ENCODE peak calls at places on chromosomes 12 and 14, in eight cellular contexts. One of them, this sample, is unnamed. For H3K9me3, the result is how much of the 10 kb centered on the place peaks cover.

GRCh38 chr12:53220857-53221202 is 11.2 kb downstream of the RARG start:
- DNase-seq in spleen: peak
- DNase-seq in uterus: peak
- DNase-seq in stomach: peak
- DNase-seq in adrenal gland: peak
- DNase-seq in A549: peak
- DNase-seq in IMR-90: peak
- DNase-seq in HCT116: peak
- DNase-seq in this sample: peak

GRCh38 chr12:57455374-57456144 is 452 bp downstream of the INHBE start:
- DNase-seq in spleen: peak
- DNase-seq in A549: no peak
- DNase-seq in stomach: no peak
- DNase-seq in uterus: no peak
- DNase-seq in IMR-90: no peak
- DNase-seq in HCT116: no peak
- DNase-seq in adrenal gland: no peak
- DNase-seq in this sample: no peak

GRCh38 chr12:23484238-23484637 is 465.2 kb downstream of the SOX5 start:
- DNase-seq in stomach: no peak
- DNase-seq in IMR-90: no peak
- DNase-seq in adrenal gland: no peak
- DNase-seq in spleen: no peak
- DNase-seq in HCT116: no peak
- DNase-seq in uterus: no peak
- DNase-seq in A549: no peak
- DNase-seq in this sample: no peak

GRCh38 chr12:14776236-14776959 is 26.9 kb downstream of the WBP11 start:
- DNase-seq in A549: no peak
- DNase-seq in IMR-90: peak
- DNase-seq in HCT116: no peak
- DNase-seq in spleen: no peak
- DNase-seq in uterus: no peak
- DNase-seq in adrenal gland: no peak
- DNase-seq in stomach: no peak
- DNase-seq in this sample: no peak

GRCh38 chr12:5309654-5310053 is 122.3 kb upstream of the NTF3 start:
- DNase-seq in A549: no peak
- DNase-seq in HCT116: no peak
- DNase-seq in IMR-90: no peak
- DNase-seq in stomach: no peak
- DNase-seq in adrenal gland: no peak
- DNase-seq in uterus: peak
- DNase-seq in spleen: no peak
- DNase-seq in this sample: no peak

GRCh38 chr12:19155981-19156734 is 26.6 kb downstream of the PLEKHA5 start:
- DNase-seq in IMR-90: no peak
- DNase-seq in stomach: no peak
- DNase-seq in HCT116: no peak
- DNase-seq in uterus: no peak
- DNase-seq in A549: no peak
- DNase-seq in spleen: no peak
- DNase-seq in adrenal gland: no peak
- DNase-seq in this sample: no peak

GRCh38 chr12:6337958-6338406 is 3.9 kb downstream of the TNFRSF1A start:
- DNase-seq in adrenal gland: peak
- DNase-seq in spleen: peak
- DNase-seq in A549: no peak
- DNase-seq in IMR-90: no peak
- DNase-seq in uterus: peak
- DNase-seq in HCT116: no peak
- DNase-seq in stomach: no peak
- DNase-seq in this sample: no peak

GRCh38 chr14:95545769-95546168 is 10.9 kb downstream of the GLRX5 start:
- DNase-seq in adrenal gland: no peak
- DNase-seq in IMR-90: peak
- DNase-seq in stomach: no peak
- DNase-seq in uterus: no peak
- DNase-seq in HCT116: peak
- DNase-seq in spleen: no peak
- DNase-seq in A549: peak
- DNase-seq in this sample: no peak

GRCh38 chr12:123506059-123506842 is 27.3 kb downstream of the RILPL1 start:
- DNase-seq in spleen: no peak
- DNase-seq in IMR-90: no peak
- DNase-seq in adrenal gland: no peak
- DNase-seq in A549: no peak
- DNase-seq in stomach: no peak
- DNase-seq in HCT116: no peak
- DNase-seq in uterus: no peak
- DNase-seq in this sample: no peak

GRCh38 chr14:26401170-26401968 is 196.5 kb downstream of the NOVA1 start:
- DNase-seq in stomach: no peak
- DNase-seq in spleen: no peak
- DNase-seq in A549: no peak
- DNase-seq in adrenal gland: no peak
- DNase-seq in uterus: no peak
- DNase-seq in IMR-90: no peak
- DNase-seq in HCT116: no peak
- DNase-seq in this sample: no peak

GRCh38 chr12:52748578-52748977 is 28.6 kb downstream of the KRT76 start:
- DNase-seq in stomach: no peak
- DNase-seq in HCT116: no peak
- DNase-seq in adrenal gland: no peak
- DNase-seq in uterus: no peak
- DNase-seq in spleen: no peak
- DNase-seq in IMR-90: no peak
- DNase-seq in A549: no peak
- DNase-seq in this sample: no peak

GRCh38 chr12:54215990-54216579 is 27.3 kb upstream of the SMUG1 start:
- DNase-seq in spleen: peak
- DNase-seq in adrenal gland: no peak
- DNase-seq in uterus: no peak
- DNase-seq in IMR-90: no peak
- DNase-seq in A549: no peak
- DNase-seq in HCT116: no peak
- DNase-seq in stomach: no peak
- DNase-seq in this sample: no peak

GRCh38 chr14:100523131-100523530 is 64.1 kb downstream of the BEGAIN start:
- DNase-seq in HCT116: no peak
- DNase-seq in A549: no peak
- DNase-seq in IMR-90: no peak
- DNase-seq in adrenal gland: no peak
- DNase-seq in spleen: peak
- DNase-seq in uterus: no peak
- DNase-seq in stomach: no peak
- DNase-seq in this sample: no peak

DNA sequence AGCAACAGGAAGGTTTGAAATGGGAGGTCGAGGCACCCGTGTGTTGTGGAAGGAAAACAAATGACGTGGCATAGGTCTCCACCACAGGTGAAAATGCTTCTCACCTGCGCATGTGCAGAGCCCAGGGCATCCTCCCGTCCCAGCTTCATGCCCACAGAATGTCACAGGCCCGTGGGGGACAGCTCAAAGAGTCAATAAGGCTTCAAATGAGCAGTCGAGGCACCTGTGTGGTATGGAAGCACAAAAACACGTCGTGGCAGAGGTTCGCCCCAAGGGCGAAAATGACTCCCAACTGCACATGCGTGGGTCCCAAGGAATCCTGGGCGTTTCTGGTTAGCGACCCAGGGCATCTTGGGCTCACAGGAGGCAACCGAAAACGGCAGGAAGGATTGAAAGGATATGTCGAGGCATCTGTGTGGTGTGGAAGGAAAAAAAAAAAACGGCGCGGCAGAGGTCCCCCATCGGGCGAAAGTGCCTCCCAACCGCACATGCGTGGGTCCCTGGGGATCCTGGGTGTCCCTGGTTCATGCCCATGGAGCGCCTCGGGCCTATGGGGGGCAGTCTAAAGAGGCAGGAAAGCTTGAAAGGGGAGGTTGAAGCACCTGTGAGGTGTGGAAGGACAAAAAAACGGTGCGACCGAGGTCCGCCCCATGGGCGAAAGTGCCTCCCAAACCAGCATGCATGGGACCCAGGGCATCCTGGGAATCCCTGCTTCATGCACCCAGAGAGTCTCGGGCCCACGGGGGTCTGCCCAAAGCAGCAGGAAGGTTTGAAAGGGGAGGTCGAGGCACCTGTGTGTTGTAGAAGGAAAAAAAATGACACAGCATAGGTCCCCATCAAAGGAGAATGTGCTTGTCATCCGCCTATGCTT is 578.5 kb downstream of the ALG10 start:
- DNase-seq in stomach: no peak
- DNase-seq in spleen: peak
- DNase-seq in HCT116: no peak
- DNase-seq in uterus: peak
- DNase-seq in A549: no peak
- DNase-seq in IMR-90: no peak
- DNase-seq in adrenal gland: no peak
- DNase-seq in this sample: no peak
- H3K9me3 ChIP-seq in stomach: half or more
- H3K9me3 ChIP-seq in spleen: half or more
- H3K9me3 ChIP-seq in HCT116: under half
- H3K9me3 ChIP-seq in uterus: under half
- H3K9me3 ChIP-seq in A549: under half
- H3K9me3 ChIP-seq in IMR-90: half or more
- H3K9me3 ChIP-seq in adrenal gland: under half
- H3K9me3 ChIP-seq in this sample: under half

GRCh38 chr14:89056394-89056793 is 231.9 kb downstream of the TTC8 start:
- DNase-seq in HCT116: no peak
- DNase-seq in uterus: no peak
- DNase-seq in IMR-90: no peak
- DNase-seq in spleen: no peak
- DNase-seq in adrenal gland: no peak
- DNase-seq in A549: no peak
- DNase-seq in stomach: no peak
- DNase-seq in this sample: no peak
- TF ChIP-seq POLR2A in HCT116: no peak
- TF ChIP-seq POLR2A in uterus: no peak
- TF ChIP-seq POLR2A in IMR-90: no peak
- TF ChIP-seq POLR2A in spleen: no peak
- TF ChIP-seq POLR2A in adrenal gland: no peak
- TF ChIP-seq POLR2A in A549: no peak
- TF ChIP-seq POLR2A in stomach: no peak
- TF ChIP-seq POLR2A in this sample: no peak

DNA sequence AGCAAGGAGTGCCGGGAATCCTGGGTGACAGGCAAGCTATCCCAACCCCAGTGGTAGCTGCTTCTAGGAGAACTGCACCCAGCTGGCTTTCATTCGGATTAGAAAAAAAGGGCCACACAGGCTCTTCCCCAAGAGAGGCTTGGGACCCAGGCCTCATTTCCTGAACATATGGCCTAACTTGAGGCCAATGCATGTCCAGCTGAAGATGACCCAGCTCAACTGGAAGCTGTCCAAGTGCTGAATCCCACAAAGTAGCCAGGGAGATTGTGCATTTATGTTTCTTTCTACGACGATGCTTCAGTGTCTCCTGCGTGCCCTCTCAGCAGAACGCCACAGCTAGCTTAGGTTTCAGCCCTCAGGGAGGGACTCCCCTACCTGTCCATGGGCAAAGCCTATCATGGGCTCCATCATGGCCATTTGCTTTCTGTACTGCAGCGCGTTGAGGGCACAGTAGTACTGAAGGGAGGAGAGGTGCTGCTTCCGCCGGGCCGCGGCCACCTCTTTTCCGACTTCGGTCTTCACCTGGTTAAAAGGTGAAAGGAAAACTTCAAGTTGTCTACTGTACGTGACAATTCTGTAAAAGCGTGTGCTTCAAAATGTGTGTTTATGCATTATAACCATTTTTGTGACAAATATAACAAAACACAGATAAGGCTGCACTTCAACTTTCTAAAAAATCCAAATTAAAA is 29.1 kb downstream of the APPL2 start:
- DNase-seq in A549: no peak
- DNase-seq in HCT116: no peak
- DNase-seq in adrenal gland: no peak
- DNase-seq in uterus: no peak
- DNase-seq in stomach: no peak
- DNase-seq in IMR-90: peak
- DNase-seq in spleen: no peak
- DNase-seq in this sample: no peak
- H3K9me3 ChIP-seq in A549: under half
- H3K9me3 ChIP-seq in HCT116: under half
- H3K9me3 ChIP-seq in adrenal gland: under half
- H3K9me3 ChIP-seq in uterus: under half
- H3K9me3 ChIP-seq in stomach: under half
- H3K9me3 ChIP-seq in IMR-90: under half
- H3K9me3 ChIP-seq in spleen: under half
- H3K9me3 ChIP-seq in this sample: under half

GRCh38 chr12:82089369-82090121 is 268.6 kb downstream of the CCDC59 start:
- DNase-seq in IMR-90: no peak
- DNase-seq in A549: no peak
- DNase-seq in HCT116: no peak
- DNase-seq in uterus: no peak
- DNase-seq in stomach: no peak
- DNase-seq in spleen: no peak
- DNase-seq in adrenal gland: no peak
- DNase-seq in this sample: no peak
- TF ChIP-seq POLR2A in IMR-90: no peak
- TF ChIP-seq POLR2A in A549: no peak
- TF ChIP-seq POLR2A in HCT116: no peak
- TF ChIP-seq POLR2A in uterus: no peak
- TF ChIP-seq POLR2A in stomach: no peak
- TF ChIP-seq POLR2A in spleen: no peak
- TF ChIP-seq POLR2A in adrenal gland: no peak
- TF ChIP-seq POLR2A in this sample: no peak

DNA sequence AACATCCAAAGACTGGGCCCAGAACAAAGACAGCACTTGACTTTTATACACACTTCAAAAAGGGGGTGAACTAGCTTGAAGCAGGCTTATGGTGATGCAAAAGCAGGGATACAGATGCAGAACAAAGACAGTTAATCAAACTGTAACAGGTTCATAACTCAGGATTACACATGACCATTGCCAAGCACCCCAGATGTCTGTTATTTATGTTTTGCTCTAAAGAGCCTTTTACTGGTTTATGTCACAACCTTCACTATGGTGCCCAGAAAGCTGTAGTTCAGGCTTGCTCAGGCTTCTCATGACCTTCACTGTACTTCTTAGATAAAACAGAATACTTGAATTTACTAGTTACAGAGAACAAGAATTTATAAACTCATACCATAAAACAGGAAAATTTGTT is 31.7 kb upstream of the SLC38A4 start:
- DNase-seq in spleen: no peak
- DNase-seq in IMR-90: no peak
- DNase-seq in HCT116: no peak
- DNase-seq in A549: no peak
- DNase-seq in stomach: no peak
- DNase-seq in adrenal gland: no peak
- DNase-seq in uterus: peak
- DNase-seq in this sample: no peak
- H3K9me3 ChIP-seq in spleen: half or more
- H3K9me3 ChIP-seq in IMR-90: under half
- H3K9me3 ChIP-seq in HCT116: under half
- H3K9me3 ChIP-seq in A549: under half
- H3K9me3 ChIP-seq in stomach: under half
- H3K9me3 ChIP-seq in adrenal gland: under half
- H3K9me3 ChIP-seq in uterus: under half
- H3K9me3 ChIP-seq in this sample: under half

GRCh38 chr14:91374897-91375747 is 42.5 kb downstream of the CCDC88C start:
- DNase-seq in spleen: no peak
- DNase-seq in uterus: no peak
- DNase-seq in adrenal gland: no peak
- DNase-seq in HCT116: no peak
- DNase-seq in A549: no peak
- DNase-seq in IMR-90: no peak
- DNase-seq in stomach: peak
- DNase-seq in this sample: peak
- TF ChIP-seq POLR2A in spleen: no peak
- TF ChIP-seq POLR2A in uterus: no peak
- TF ChIP-seq POLR2A in adrenal gland: no peak
- TF ChIP-seq POLR2A in HCT116: no peak
- TF ChIP-seq POLR2A in A549: no peak
- TF ChIP-seq POLR2A in IMR-90: no peak
- TF ChIP-seq POLR2A in stomach: no peak
- TF ChIP-seq POLR2A in this sample: no peak

This sample was measured in heart left ventricle.